ENCODE peak calls at places on chromosome 6, in five cellular contexts. O is prostate gland; M is thyroid gland; F is naive thymus-derived CD8-positive, alpha-beta T cell; N is NCI-H2029. Y is an unnamed sample.

GRCh38 chr6:34200340-34200971 is 36.2 kb upstream of the HMGA1 start:
- DNase-seq in O (no peak), M (no peak), F (no peak), N (no peak), Y (no peak)

GRCh38 chr6:135586844-135587243 is 89.3 kb upstream of the AHI1 start:
- DNase-seq in O (no peak), M (peak), F (no peak), N (no peak), Y (no peak)

GRCh38 chr6:43877463-43878126 is 107.6 kb downstream of the VEGFA start:
- DNase-seq in O (no peak), M (no peak), F (no peak), N (no peak), Y (no peak)

GRCh38 chr6:6688283-6688682 is 99.8 kb downstream of the LY86 start:
- DNase-seq in O (no peak), M (no peak), F (no peak), N (peak), Y (no peak)

GRCh38 chr6:132023490-132023889 is 72.3 kb upstream of the CCN2 start:
- DNase-seq in O (no peak), M (no peak), F (no peak), N (no peak), Y (no peak)

GRCh38 chr6:26025894-26026832 is 61.1 kb upstream of the HFE start:
- DNase-seq in O (peak), M (peak), F (peak), N (peak), Y (peak)

GRCh38 chr6:44062105-44062770 is 65.0 kb downstream of the MRPL14 start:
- DNase-seq in O (no peak), M (no peak), F (no peak), N (no peak), Y (no peak)

GRCh38 chr6:34386316-34387137 is 5.9 kb downstream of the NUDT3 start:
- DNase-seq in O (no peak), M (no peak), F (no peak), N (no peak), Y (no peak)

GRCh38 chr6:10837692-10837996 is 695 bp downstream of the MAK start:
- DNase-seq in O (peak), M (no peak), F (peak), N (peak), Y (no peak)

GRCh38 chr6:21856844-21857243 is 263.3 kb downstream of the SOX4 start:
- DNase-seq in O (no peak), M (no peak), F (no peak), N (no peak), Y (no peak)

GRCh38 chr6:75429304-75429703 is 64.3 kb downstream of the FILIP1 start:
- DNase-seq in O (no peak), M (no peak), F (no peak), N (no peak), Y (no peak)

GRCh38 chr6:70956451-70957283 is at the start of gene B3GAT2:
- DNase-seq in O (peak), M (peak), F (peak), N (no peak), Y (no peak)

GRCh38 chr6:108676555-108676954 is 115.8 kb downstream of the FOXO3 start:
- DNase-seq in O (no peak), M (no peak), F (no peak), N (no peak), Y (no peak)

GRCh38 chr6:160510199-160510598 is 153.9 kb downstream of the LPA start:
- DNase-seq in O (no peak), M (no peak), F (no peak), N (no peak), Y (no peak)

GRCh38 chr6:2917801-2918495 is 14.8 kb upstream of the SERPINB9 start:
- DNase-seq in O (no peak), M (no peak), F (no peak), N (no peak), Y (no peak)

Y was measured in ovary.